ENCODE peak calls at places on chromosomes 7 and 10, in six cellular contexts. One of them, this sample, is unnamed.

GRCh38 chr7:107995184-107996071 is 7.5 kb downstream of the LAMB1 start:
- DNase-seq in NCI-H1694: no peak
- DNase-seq in IMR-90: peak
- DNase-seq in Daoy: peak
- DNase-seq in mesothelial cell of epicardium: no peak
- DNase-seq in BJ: no peak
- DNase-seq in this sample: no peak

GRCh38 chr7:157136372-157136771 is 2.4 kb upstream of the UBE3C start:
- DNase-seq in NCI-H1694: peak
- DNase-seq in IMR-90: peak
- DNase-seq in Daoy: peak
- DNase-seq in mesothelial cell of epicardium: no peak
- DNase-seq in BJ: peak
- DNase-seq in this sample: no peak

GRCh38 chr10:114486938-114487814 is 82.9 kb upstream of the AFAP1L2 start:
- DNase-seq in NCI-H1694: no peak
- DNase-seq in IMR-90: peak
- DNase-seq in Daoy: peak
- DNase-seq in mesothelial cell of epicardium: no peak
- DNase-seq in BJ: no peak
- DNase-seq in this sample: no peak

GRCh38 chr7:91164948-91165845 is 99.0 kb upstream of the FZD1 start:
- DNase-seq in NCI-H1694: no peak
- DNase-seq in IMR-90: peak
- DNase-seq in Daoy: peak
- DNase-seq in mesothelial cell of epicardium: no peak
- DNase-seq in BJ: peak
- DNase-seq in this sample: no peak

GRCh38 chr10:120961720-120962259 is 110.6 kb downstream of the WDR11 start:
- DNase-seq in NCI-H1694: no peak
- DNase-seq in IMR-90: no peak
- DNase-seq in Daoy: no peak
- DNase-seq in mesothelial cell of epicardium: no peak
- DNase-seq in BJ: no peak
- DNase-seq in this sample: no peak

GRCh38 chr10:48814933-48815332 is 124.7 kb downstream of the LRRC18 start:
- DNase-seq in NCI-H1694: no peak
- DNase-seq in IMR-90: no peak
- DNase-seq in Daoy: no peak
- DNase-seq in mesothelial cell of epicardium: no peak
- DNase-seq in BJ: no peak
- DNase-seq in this sample: no peak

GRCh38 chr10:690227-691161 is 1.0 kb upstream of the DIP2C start:
- DNase-seq in NCI-H1694: no peak
- DNase-seq in IMR-90: peak
- DNase-seq in Daoy: no peak
- DNase-seq in mesothelial cell of epicardium: no peak
- DNase-seq in BJ: no peak
- DNase-seq in this sample: no peak

GRCh38 chr10:130215076-130215917 is 79.1 kb downstream of the GLRX3 start:
- DNase-seq in NCI-H1694: no peak
- DNase-seq in IMR-90: no peak
- DNase-seq in Daoy: no peak
- DNase-seq in mesothelial cell of epicardium: no peak
- DNase-seq in BJ: no peak
- DNase-seq in this sample: no peak

GRCh38 chr10:74071151-74071550 is 73.2 kb downstream of the VCL start:
- DNase-seq in NCI-H1694: no peak
- DNase-seq in IMR-90: peak
- DNase-seq in Daoy: no peak
- DNase-seq in mesothelial cell of epicardium: no peak
- DNase-seq in BJ: peak
- DNase-seq in this sample: no peak

GRCh38 chr10:109914966-109915365 is 8.3 kb downstream of the XPNPEP1 start:
- DNase-seq in NCI-H1694: no peak
- DNase-seq in IMR-90: peak
- DNase-seq in Daoy: peak
- DNase-seq in mesothelial cell of epicardium: no peak
- DNase-seq in BJ: no peak
- DNase-seq in this sample: no peak

GRCh38 chr10:878333-878753 is 53.2 kb downstream of the LARP4B start:
- DNase-seq in NCI-H1694: peak
- DNase-seq in IMR-90: peak
- DNase-seq in Daoy: no peak
- DNase-seq in mesothelial cell of epicardium: no peak
- DNase-seq in BJ: no peak
- DNase-seq in this sample: no peak

GRCh38 chr7:94417921-94418320 is 23.2 kb downstream of the COL1A2 start:
- DNase-seq in NCI-H1694: peak
- DNase-seq in IMR-90: no peak
- DNase-seq in Daoy: no peak
- DNase-seq in mesothelial cell of epicardium: no peak
- DNase-seq in BJ: no peak
- DNase-seq in this sample: no peak

GRCh38 chr7:19024261-19024660 is 93.2 kb downstream of the TWIST1 start:
- DNase-seq in NCI-H1694: no peak
- DNase-seq in IMR-90: peak
- DNase-seq in Daoy: peak
- DNase-seq in mesothelial cell of epicardium: no peak
- DNase-seq in BJ: peak
- DNase-seq in this sample: no peak

GRCh38 chr10:47331954-47332353 is 9.7 kb downstream of the GDF2 start:
- DNase-seq in NCI-H1694: no peak
- DNase-seq in IMR-90: no peak
- DNase-seq in Daoy: no peak
- DNase-seq in mesothelial cell of epicardium: no peak
- DNase-seq in BJ: no peak
- DNase-seq in this sample: no peak

This sample was measured in stimulated activated CD8-positive, alpha-beta memory T cell treated with anti-CD3 and anti-CD28 coated beads, Interleukin-15, amount 100 ng/mL, for 1 hour.